ENCODE peak calls at places on chromosome 20, in seven cellular contexts. E, Z, S, D, R, J and O are unnamed samples.

GRCh38 chr20:44309763-44310663 is 989 bp downstream of the FITM2 start:
- DNase-seq in S (peak), R (no peak), D (no peak), E (no peak), J (no peak), Z (no peak), O (no peak)

GRCh38 chr20:11853359-11853758 is 64.3 kb upstream of the BTBD3 start:
- DNase-seq in Z (no peak), S (no peak), R (no peak), D (no peak), E (no peak), J (no peak), O (no peak)

GRCh38 chr20:39289316-39289715 is 327.2 kb downstream of the DHX35 start:
- DNase-seq in Z (no peak), J (no peak), D (no peak), E (no peak), R (no peak), S (no peak), O (no peak)

GRCh38 chr20:21096321-21097043 is 9.7 kb downstream of the LINC00237 start:
- DNase-seq in E (peak), D (no peak), J (no peak), R (no peak), Z (peak), S (no peak), O (peak)

GRCh38 chr20:61746781-61747180 is 318.9 kb downstream of the TAF4 start:
- DNase-seq in J (no peak), E (no peak), Z (no peak), S (no peak), R (no peak), D (no peak), O (no peak)

GRCh38 chr20:57514273-57514751 is 10.6 kb downstream of the CTCFL start:
- DNase-seq in J (no peak), Z (peak), E (peak), R (no peak), S (peak), D (no peak), O (peak)

GRCh38 chr20:38985603-38986170 is 23.5 kb downstream of the DHX35 start:
- DNase-seq in R (no peak), E (no peak), Z (no peak), J (no peak), D (no peak), S (no peak), O (no peak)

GRCh38 chr20:59560588-59561227 is 43.6 kb upstream of the PHACTR3 start:
- DNase-seq in S (no peak), R (no peak), J (no peak), D (no peak), Z (no peak), E (peak), O (no peak)

GRCh38 chr20:43563429-43563828 is 4.6 kb downstream of the SGK2 start:
- DNase-seq in R (no peak), D (no peak), Z (no peak), E (no peak), S (no peak), J (no peak), O (no peak)